ENCODE peak calls at places on chromosomes 12 and 14, in eight cellular contexts. O is Caco-2; Q is CD8-positive, alpha-beta T cell; F is MCF 10A; M is esophagus squamous epithelium; S is mesothelial cell of epicardium; W is WTC11; K is CD4-positive, alpha-beta T cell. H is an unnamed sample.

GRCh38 chr12:128578045-128578444 is 245.7 kb downstream of the SLC15A4 start:
- DNase-seq in Q (no peak), O (no peak), F (no peak), S (no peak), W (no peak), K (no peak), M (no peak), H (no peak)

GRCh38 chr14:97878206-97878605 is 1081.0 kb downstream of the VRK1 start:
- DNase-seq in O (no peak), S (no peak), F (peak), W (no peak), M (no peak), K (no peak), Q (no peak), H (no peak)

GRCh38 chr14:99627510-99628381 is 17.2 kb upstream of the HHIPL1 start:
- DNase-seq in K (no peak), M (no peak), F (no peak), W (no peak), O (no peak), S (no peak), Q (no peak), H (no peak)

GRCh38 chr12:20445693-20446092 is 77.4 kb downstream of the PDE3A start:
- DNase-seq in S (no peak), M (no peak), O (no peak), Q (no peak), W (no peak), F (no peak), K (no peak), H (peak)

GRCh38 chr14:99945732-99946651 is 119.2 kb upstream of the EVL start:
- DNase-seq in M (no peak), S (no peak), O (no peak), Q (no peak), K (no peak), F (peak), W (no peak), H (no peak)

GRCh38 chr14:67935371-67935770 is 115.8 kb downstream of the RAD51B start:
- DNase-seq in S (no peak), O (no peak), Q (no peak), K (no peak), W (no peak), M (no peak), F (no peak), H (no peak)

GRCh38 chr12:52327086-52327829 is 6.1 kb upstream of the KRT83 start:
- DNase-seq in M (peak), W (peak), Q (peak), O (peak), S (peak), F (peak), K (peak), H (peak)

GRCh38 chr12:84161296-84161695 is 751.3 kb downstream of the SLC6A15 start:
- DNase-seq in F (no peak), W (no peak), M (no peak), S (no peak), Q (no peak), K (no peak), O (no peak), H (no peak)

GRCh38 chr14:23068792-23069412 is 11.6 kb upstream of the CDH24 start:
- DNase-seq in O (peak), M (no peak), F (peak), K (peak), W (peak), S (peak), Q (peak), H (peak)

GRCh38 chr14:103008768-103009342 is 48.5 kb downstream of the CDC42BPB start:
- DNase-seq in Q (no peak), F (peak), O (no peak), S (no peak), M (no peak), K (no peak), W (no peak), H (peak)

GRCh38 chr12:27709932-27710591 is 570 bp upstream of the MRPS35 start:
- DNase-seq in Q (no peak), S (no peak), O (no peak), F (no peak), W (no peak), M (no peak), K (no peak), H (peak)

GRCh38 chr14:55038708-55039107 is 11.7 kb downstream of the SOCS4 start:
- DNase-seq in K (no peak), F (no peak), W (no peak), O (no peak), M (no peak), Q (no peak), S (no peak), H (no peak)

GRCh38 chr14:92426237-92426636 is 87.3 kb upstream of the RIN3 start:
- DNase-seq in F (no peak), S (no peak), M (no peak), W (no peak), K (no peak), Q (no peak), O (no peak), H (peak)

GRCh38 chr12:83818888-83819287 is 1093.7 kb downstream of the SLC6A15 start:
- DNase-seq in F (peak), Q (no peak), K (no peak), W (no peak), M (no peak), O (no peak), S (no peak), H (peak)

GRCh38 chr12:46661161-46661845 is 164.5 kb downstream of the SLC38A4 start:
- DNase-seq in S (no peak), K (no peak), M (no peak), O (no peak), F (peak), Q (no peak), W (no peak), H (peak)

GRCh38 chr14:99476864-99477263 is 3.8 kb downstream of the SETD3 start:
- DNase-seq in S (no peak), M (no peak), Q (no peak), O (no peak), F (peak), K (no peak), W (no peak), H (no peak)

GRCh38 chr14:56145965-56146364 is 27.8 kb downstream of the PELI2 start:
- DNase-seq in W (no peak), F (peak), M (no peak), Q (no peak), S (no peak), K (no peak), O (no peak), H (peak)

GRCh38 chr12:77062846-77063461 is 2.4 kb downstream of the E2F7 start:
- DNase-seq in Q (no peak), K (no peak), W (no peak), M (no peak), S (no peak), F (peak), O (no peak), H (peak)

GRCh38 chr12:54191126-54191525 is 2.3 kb upstream of the SMUG1 start:
- DNase-seq in Q (no peak), M (no peak), W (no peak), S (no peak), K (no peak), O (no peak), F (no peak), H (no peak)
- TF ChIP-seq CTCF in Q (no peak), M (no peak), W (no peak), S (no peak), K (no peak), O (no peak), F (no peak), H (no peak)

DNA sequence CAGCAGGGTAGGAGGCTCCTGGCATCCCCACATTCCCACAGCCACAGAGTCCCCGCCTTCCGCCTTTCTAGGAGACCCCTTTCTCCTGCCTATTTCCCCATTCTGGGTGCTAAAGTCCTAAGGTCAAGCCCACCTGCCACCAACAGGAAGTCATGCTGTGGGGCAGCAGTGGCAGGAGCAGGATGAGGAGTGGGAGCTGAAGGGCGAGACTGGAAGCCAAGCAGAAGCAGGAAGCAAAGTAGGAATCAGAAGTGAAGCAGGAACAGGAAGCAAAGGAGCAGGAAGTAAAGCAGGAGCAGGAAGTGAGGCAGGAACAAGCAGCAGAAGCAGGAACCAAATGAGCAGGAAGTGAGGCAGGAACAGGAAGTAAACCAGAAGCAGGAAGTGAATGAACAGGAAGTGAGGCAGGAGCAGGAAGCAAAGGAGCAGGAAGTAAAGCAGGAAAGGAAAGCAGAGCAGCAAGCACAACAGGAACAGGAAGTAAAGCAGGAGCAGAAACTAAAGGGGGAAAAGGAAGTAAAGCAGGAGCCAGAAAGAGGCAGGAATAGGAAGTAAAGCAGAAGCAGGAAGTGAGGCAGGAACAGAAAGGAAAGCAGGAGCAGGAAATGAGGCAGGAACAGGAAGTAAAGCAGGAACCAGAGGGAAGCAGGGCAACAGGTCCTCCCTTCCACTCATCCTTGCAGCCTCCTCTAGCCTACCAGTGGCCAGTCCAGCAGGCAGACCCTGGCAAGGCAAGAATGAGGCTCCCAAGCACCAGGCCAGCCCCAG is 38.3 kb upstream of the RIMBP2 start:
- DNase-seq in S (no peak), Q (no peak), F (no peak), W (no peak), M (no peak), K (no peak), O (no peak), H (no peak)
- TF ChIP-seq CTCF in S (no peak), Q (no peak), F (no peak), W (no peak), M (no peak), K (no peak), O (no peak), H (no peak)

GRCh38 chr12:32257695-32258496 is 141.5 kb upstream of the FGD4 start:
- DNase-seq in K (no peak), Q (no peak), S (no peak), F (no peak), M (no peak), O (no peak), W (no peak), H (no peak)

GRCh38 chr12:32264995-32265394 is 134.4 kb upstream of the FGD4 start:
- DNase-seq in S (no peak), W (no peak), O (no peak), F (no peak), M (no peak), Q (no peak), K (no peak), H (peak)

GRCh38 chr12:32265461-32265860 is 133.9 kb upstream of the FGD4 start:
- DNase-seq in M (no peak), S (no peak), Q (no peak), K (no peak), W (no peak), O (no peak), F (no peak), H (no peak)

GRCh38 chr12:32265920-32266319 is 133.4 kb upstream of the FGD4 start:
- DNase-seq in M (no peak), K (no peak), Q (no peak), O (no peak), W (no peak), S (no peak), F (no peak), H (peak)

GRCh38 chr12:32261638-32262037 is 137.7 kb upstream of the FGD4 start:
- DNase-seq in Q (peak), O (peak), M (no peak), K (no peak), S (no peak), W (peak), F (no peak), H (no peak)
- TF ChIP-seq CTCF in Q (no peak), O (peak), M (no peak), K (no peak), S (no peak), W (peak), F (no peak), H (no peak)

GRCh38 chr12:92571169-92571568 is 131.6 kb upstream of the PLEKHG7 start:
- DNase-seq in W (no peak), S (no peak), Q (no peak), K (no peak), O (no peak), M (no peak), F (no peak), H (no peak)

GRCh38 chr12:92571844-92572543 is 130.8 kb upstream of the PLEKHG7 start:
- DNase-seq in F (no peak), O (no peak), S (no peak), Q (no peak), M (no peak), W (no peak), K (no peak), H (peak)

GRCh38 chr12:92573104-92573503 is 129.7 kb upstream of the PLEKHG7 start:
- DNase-seq in K (no peak), Q (no peak), S (no peak), O (no peak), F (no peak), M (no peak), W (no peak), H (no peak)

GRCh38 chr12:92574911-92575570 is 127.7 kb upstream of the PLEKHG7 start:
- DNase-seq in W (no peak), O (peak), M (no peak), Q (no peak), S (no peak), K (no peak), F (no peak), H (no peak)

GRCh38 chr12:92574046-92574783 is 128.6 kb upstream of the PLEKHG7 start:
- DNase-seq in S (no peak), W (peak), M (no peak), F (peak), K (no peak), Q (no peak), O (no peak), H (no peak)
- TF ChIP-seq CTCF in S (peak), W (peak), M (no peak), F (peak), K (peak), Q (peak), O (no peak), H (peak)

GRCh38 chr14:66074546-66074945 is 411.6 kb upstream of the CCDC196 start:
- DNase-seq in O (no peak), W (no peak), Q (no peak), F (no peak), S (no peak), M (no peak), K (no peak), H (no peak)

GRCh38 chr14:66066991-66067788 is 419.0 kb upstream of the CCDC196 start:
- DNase-seq in F (no peak), Q (no peak), K (no peak), M (no peak), S (no peak), O (no peak), W (no peak), H (peak)

GRCh38 chr14:66069830-66070541 is 416.2 kb upstream of the CCDC196 start:
- DNase-seq in O (no peak), S (no peak), W (no peak), F (peak), Q (no peak), K (no peak), M (no peak), H (no peak)

GRCh38 chr14:66072190-66072905 is 413.8 kb upstream of the CCDC196 start:
- DNase-seq in S (no peak), W (no peak), K (no peak), M (no peak), O (no peak), Q (no peak), F (no peak), H (no peak)

DNA sequence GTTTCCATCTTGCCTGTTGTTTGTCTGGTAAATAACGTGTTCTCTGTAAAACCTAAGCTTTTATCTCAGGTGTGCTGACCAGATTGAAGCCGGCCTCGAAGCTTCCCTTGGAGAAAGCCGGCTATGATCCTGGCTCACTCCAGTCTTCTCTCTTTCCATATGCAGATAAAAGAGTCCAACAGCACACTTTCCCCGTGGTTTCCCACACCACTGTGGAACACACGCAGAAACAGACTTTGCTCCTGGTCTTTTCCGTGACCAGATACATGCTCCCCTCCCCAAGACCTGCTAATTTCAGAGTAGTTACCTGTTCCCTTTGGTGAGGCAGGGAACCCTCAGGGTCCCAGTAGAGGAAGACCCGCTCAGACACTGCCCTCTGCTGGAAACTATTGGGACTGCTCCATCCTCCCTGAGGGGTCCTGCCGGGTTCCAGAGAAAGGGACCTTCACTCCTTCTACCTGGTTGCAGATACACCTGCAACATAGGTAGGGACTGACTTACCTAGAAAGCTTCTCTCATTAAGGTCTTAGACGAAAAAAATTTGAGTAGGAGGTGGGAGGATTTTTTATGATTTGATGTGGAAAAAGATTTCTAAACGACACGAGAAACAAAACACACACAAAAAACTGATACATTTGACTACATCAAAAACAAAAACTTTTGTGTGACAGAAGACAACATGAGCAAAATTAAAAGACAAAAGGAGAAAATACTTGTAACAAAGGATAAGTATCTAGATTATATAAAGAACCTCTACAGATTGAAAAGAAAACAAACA is 415.4 kb upstream of the CCDC196 start:
- DNase-seq in F (peak), S (peak), O (peak), M (no peak), Q (peak), K (peak), W (peak), H (peak)
- TF ChIP-seq CTCF in F (peak), S (peak), O (peak), M (peak), Q (peak), K (peak), W (peak), H (peak)

GRCh38 chr14:106141242-106142220 is 615.1 kb downstream of the TMEM121 start:
- DNase-seq in K (peak), Q (peak), S (no peak), W (no peak), F (no peak), O (no peak), M (no peak), H (no peak)
- TF ChIP-seq CTCF in K (no peak), Q (no peak), S (no peak), W (no peak), F (peak), O (peak), M (no peak), H (no peak)

DNA sequence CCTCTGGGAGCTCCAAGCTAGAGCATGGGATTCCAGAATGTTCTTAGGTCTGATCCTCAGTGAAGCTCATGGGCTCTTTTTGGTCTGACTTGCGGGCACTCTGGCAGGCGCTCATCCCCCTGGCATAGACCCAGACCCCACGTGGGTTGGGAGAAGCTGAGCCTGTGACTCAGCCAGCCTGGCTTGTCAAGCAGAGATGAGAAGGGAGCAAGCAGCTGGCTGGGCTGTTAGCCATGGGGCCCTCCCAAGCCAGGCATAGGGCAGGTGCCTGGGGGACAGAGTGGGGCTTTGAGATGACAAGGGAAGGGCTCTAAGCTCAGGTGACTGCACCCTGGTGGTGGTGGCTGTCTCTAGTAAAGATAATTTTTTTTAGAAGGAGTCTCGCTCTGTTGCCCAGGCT is 80.3 kb upstream of the NOS1 start:
- DNase-seq in S (no peak), F (peak), O (no peak), W (no peak), K (no peak), Q (no peak), M (no peak), H (no peak)
- TF ChIP-seq CTCF in S (no peak), F (no peak), O (no peak), W (no peak), K (no peak), Q (no peak), M (no peak), H (no peak)

H was measured in cardiac fibroblast.